ENCODE peak calls at places on chromosome X, in eight cellular contexts. One of them, this sample, is unnamed.
A peak's percentile ranks its signal among the peaks of the same experiment; 100 is the strongest.

GRCh38 chrX:101117701-101118100 is 19.7 kb downstream of the CENPI start:
- DNase-seq in pancreas: no peak
- DNase-seq in IMR-90: peak; percentile 35
- DNase-seq in OCI-LY7: no peak
- DNase-seq in aorta: no peak
- DNase-seq in cardiac muscle cell: no peak
- DNase-seq in ascending aorta: no peak
- DNase-seq in CD8-positive, alpha-beta T cell: no peak
- DNase-seq in this sample: no peak

GRCh38 chrX:150694738-150695410 is 1.7 kb downstream of the MTMR1 start:
- DNase-seq in pancreas: no peak
- DNase-seq in IMR-90: no peak
- DNase-seq in OCI-LY7: peak; percentile 53
- DNase-seq in aorta: no peak
- DNase-seq in cardiac muscle cell: no peak
- DNase-seq in ascending aorta: no peak
- DNase-seq in CD8-positive, alpha-beta T cell: no peak
- DNase-seq in this sample: no peak

GRCh38 chrX:147485207-147485606 is 426.5 kb upstream of the FMR1 start:
- DNase-seq in pancreas: peak; percentile 20
- DNase-seq in IMR-90: no peak
- DNase-seq in OCI-LY7: no peak
- DNase-seq in aorta: no peak
- DNase-seq in cardiac muscle cell: no peak
- DNase-seq in ascending aorta: no peak
- DNase-seq in CD8-positive, alpha-beta T cell: no peak
- DNase-seq in this sample: no peak

GRCh38 chrX:19866626-19867410 is 20.6 kb downstream of the SH3KBP1 start:
- DNase-seq in pancreas: no peak
- DNase-seq in IMR-90: no peak
- DNase-seq in OCI-LY7: no peak
- DNase-seq in aorta: no peak
- DNase-seq in cardiac muscle cell: no peak
- DNase-seq in ascending aorta: no peak
- DNase-seq in CD8-positive, alpha-beta T cell: no peak
- DNase-seq in this sample: no peak

GRCh38 chrX:56468441-56468840 is 95.0 kb upstream of the UBQLN2 start:
- DNase-seq in pancreas: no peak
- DNase-seq in IMR-90: no peak
- DNase-seq in OCI-LY7: no peak
- DNase-seq in aorta: no peak
- DNase-seq in cardiac muscle cell: no peak
- DNase-seq in ascending aorta: no peak
- DNase-seq in CD8-positive, alpha-beta T cell: no peak
- DNase-seq in this sample: no peak

GRCh38 chrX:41381685-41382084 is 47.7 kb downstream of the DDX3X start:
- DNase-seq in pancreas: no peak
- DNase-seq in IMR-90: peak; percentile 90
- DNase-seq in OCI-LY7: no peak
- DNase-seq in aorta: peak; percentile 72
- DNase-seq in cardiac muscle cell: no peak
- DNase-seq in ascending aorta: peak; percentile 36
- DNase-seq in CD8-positive, alpha-beta T cell: no peak
- DNase-seq in this sample: peak; percentile 78

GRCh38 chrX:84735025-84735424 is 232.8 kb upstream of the HDX start:
- DNase-seq in pancreas: no peak
- DNase-seq in IMR-90: peak; percentile 33
- DNase-seq in OCI-LY7: no peak
- DNase-seq in aorta: no peak
- DNase-seq in cardiac muscle cell: no peak
- DNase-seq in ascending aorta: no peak
- DNase-seq in CD8-positive, alpha-beta T cell: no peak
- DNase-seq in this sample: no peak

GRCh38 chrX:139691843-139692505 is 16.0 kb downstream of the MCF2 start:
- DNase-seq in pancreas: peak; percentile 57
- DNase-seq in IMR-90: no peak
- DNase-seq in OCI-LY7: no peak
- DNase-seq in aorta: no peak
- DNase-seq in cardiac muscle cell: peak; percentile 10
- DNase-seq in ascending aorta: no peak
- DNase-seq in CD8-positive, alpha-beta T cell: no peak
- DNase-seq in this sample: no peak

GRCh38 chrX:37613898-37614297 is 42.4 kb downstream of the LANCL3 start:
- DNase-seq in pancreas: no peak
- DNase-seq in IMR-90: no peak
- DNase-seq in OCI-LY7: no peak
- DNase-seq in aorta: no peak
- DNase-seq in cardiac muscle cell: no peak
- DNase-seq in ascending aorta: no peak
- DNase-seq in CD8-positive, alpha-beta T cell: no peak
- DNase-seq in this sample: no peak

GRCh38 chrX:13398073-13398823 is 78.4 kb upstream of the ATXN3L start:
- DNase-seq in pancreas: no peak
- DNase-seq in IMR-90: peak; percentile 100
- DNase-seq in OCI-LY7: no peak
- DNase-seq in aorta: peak; percentile 79
- DNase-seq in cardiac muscle cell: no peak
- DNase-seq in ascending aorta: peak; percentile 26
- DNase-seq in CD8-positive, alpha-beta T cell: no peak
- DNase-seq in this sample: peak; percentile 89

GRCh38 chrX:7132335-7133035 is 15.0 kb upstream of the STS start:
- DNase-seq in pancreas: no peak
- DNase-seq in IMR-90: peak; percentile 73
- DNase-seq in OCI-LY7: peak; percentile 69
- DNase-seq in aorta: peak; percentile 54
- DNase-seq in cardiac muscle cell: peak; percentile 64
- DNase-seq in ascending aorta: no peak
- DNase-seq in CD8-positive, alpha-beta T cell: no peak
- DNase-seq in this sample: peak; percentile 70

GRCh38 chrX:33156152-33156726 is 55.1 kb downstream of the DMD start:
- DNase-seq in pancreas: no peak
- DNase-seq in IMR-90: peak; percentile 41
- DNase-seq in OCI-LY7: no peak
- DNase-seq in aorta: no peak
- DNase-seq in cardiac muscle cell: no peak
- DNase-seq in ascending aorta: no peak
- DNase-seq in CD8-positive, alpha-beta T cell: no peak
- DNase-seq in this sample: no peak

GRCh38 chrX:13893826-13894225 is 76.9 kb upstream of the GPM6B start:
- DNase-seq in pancreas: no peak
- DNase-seq in IMR-90: no peak
- DNase-seq in OCI-LY7: no peak
- DNase-seq in aorta: no peak
- DNase-seq in cardiac muscle cell: no peak
- DNase-seq in ascending aorta: no peak
- DNase-seq in CD8-positive, alpha-beta T cell: no peak
- DNase-seq in this sample: no peak

GRCh38 chrX:12396584-12396983 is 258.3 kb downstream of the FRMPD4 start:
- DNase-seq in pancreas: no peak
- DNase-seq in IMR-90: no peak
- DNase-seq in OCI-LY7: no peak
- DNase-seq in aorta: no peak
- DNase-seq in cardiac muscle cell: no peak
- DNase-seq in ascending aorta: no peak
- DNase-seq in CD8-positive, alpha-beta T cell: no peak
- DNase-seq in this sample: no peak

GRCh38 chrX:16712116-16712824 is at the start of gene CTPS2:
- DNase-seq in pancreas: peak; percentile 89
- DNase-seq in IMR-90: peak; percentile 48
- DNase-seq in OCI-LY7: peak; percentile 66
- DNase-seq in aorta: peak; percentile 80
- DNase-seq in cardiac muscle cell: peak; percentile 78
- DNase-seq in ascending aorta: peak; percentile 18
- DNase-seq in CD8-positive, alpha-beta T cell: no peak
- DNase-seq in this sample: peak; percentile 53

GRCh38 chrX:123846598-123847038 is 13.2 kb upstream of the XIAP start:
- DNase-seq in pancreas: no peak
- DNase-seq in IMR-90: peak; percentile 41
- DNase-seq in OCI-LY7: no peak
- DNase-seq in aorta: no peak
- DNase-seq in cardiac muscle cell: no peak
- DNase-seq in ascending aorta: no peak
- DNase-seq in CD8-positive, alpha-beta T cell: no peak
- DNase-seq in this sample: peak; percentile 40

GRCh38 chrX:106278951-106279350 is 110.8 kb downstream of the PWWP3B start:
- DNase-seq in pancreas: no peak
- DNase-seq in IMR-90: no peak
- DNase-seq in OCI-LY7: no peak
- DNase-seq in aorta: no peak
- DNase-seq in cardiac muscle cell: no peak
- DNase-seq in ascending aorta: no peak
- DNase-seq in CD8-positive, alpha-beta T cell: no peak
- DNase-seq in this sample: no peak

GRCh38 chrX:63561425-63561824 is 210.3 kb upstream of the SPIN4 start:
- DNase-seq in pancreas: no peak
- DNase-seq in IMR-90: no peak
- DNase-seq in OCI-LY7: no peak
- DNase-seq in aorta: no peak
- DNase-seq in cardiac muscle cell: peak; percentile 7
- DNase-seq in ascending aorta: no peak
- DNase-seq in CD8-positive, alpha-beta T cell: no peak
- DNase-seq in this sample: peak; percentile 5

GRCh38 chrX:84248226-84248625 is 60.2 kb upstream of the RPS6KA6 start:
- DNase-seq in pancreas: no peak
- DNase-seq in IMR-90: peak; percentile 79
- DNase-seq in OCI-LY7: no peak
- DNase-seq in aorta: no peak
- DNase-seq in cardiac muscle cell: no peak
- DNase-seq in ascending aorta: no peak
- DNase-seq in CD8-positive, alpha-beta T cell: no peak
- DNase-seq in this sample: no peak

GRCh38 chrX:22730542-22730941 is 269.2 kb upstream of the DDX53 start:
- DNase-seq in pancreas: no peak
- DNase-seq in IMR-90: no peak
- DNase-seq in OCI-LY7: no peak
- DNase-seq in aorta: no peak
- DNase-seq in cardiac muscle cell: no peak
- DNase-seq in ascending aorta: no peak
- DNase-seq in CD8-positive, alpha-beta T cell: no peak
- DNase-seq in this sample: no peak

GRCh38 chrX:49970699-49971098 is 48.3 kb downstream of the CLCN5 start:
- DNase-seq in pancreas: no peak
- DNase-seq in IMR-90: no peak
- DNase-seq in OCI-LY7: no peak
- DNase-seq in aorta: no peak
- DNase-seq in cardiac muscle cell: no peak
- DNase-seq in ascending aorta: no peak
- DNase-seq in CD8-positive, alpha-beta T cell: no peak
- DNase-seq in this sample: no peak

GRCh38 chrX:45840411-45840950 is 639.8 kb upstream of the DIPK2B start:
- DNase-seq in pancreas: no peak
- DNase-seq in IMR-90: no peak
- DNase-seq in OCI-LY7: no peak
- DNase-seq in aorta: no peak
- DNase-seq in cardiac muscle cell: no peak
- DNase-seq in ascending aorta: no peak
- DNase-seq in CD8-positive, alpha-beta T cell: no peak
- DNase-seq in this sample: no peak

GRCh38 chrX:45845142-45845541 is 644.5 kb upstream of the DIPK2B start:
- DNase-seq in pancreas: no peak
- DNase-seq in IMR-90: no peak
- DNase-seq in OCI-LY7: no peak
- DNase-seq in aorta: no peak
- DNase-seq in cardiac muscle cell: no peak
- DNase-seq in ascending aorta: no peak
- DNase-seq in CD8-positive, alpha-beta T cell: no peak
- DNase-seq in this sample: no peak

GRCh38 chrX:45843518-45843917 is 642.8 kb upstream of the DIPK2B start:
- DNase-seq in pancreas: no peak
- DNase-seq in IMR-90: no peak
- DNase-seq in OCI-LY7: no peak
- DNase-seq in aorta: no peak
- DNase-seq in cardiac muscle cell: peak; percentile 1
- DNase-seq in ascending aorta: no peak
- DNase-seq in CD8-positive, alpha-beta T cell: no peak
- DNase-seq in this sample: no peak

GRCh38 chrX:45842916-45843315 is 642.2 kb upstream of the DIPK2B start:
- DNase-seq in pancreas: no peak
- DNase-seq in IMR-90: no peak
- DNase-seq in OCI-LY7: no peak
- DNase-seq in aorta: no peak
- DNase-seq in cardiac muscle cell: no peak
- DNase-seq in ascending aorta: no peak
- DNase-seq in CD8-positive, alpha-beta T cell: no peak
- DNase-seq in this sample: no peak

GRCh38 chrX:45842207-45842900 is 641.7 kb upstream of the DIPK2B start:
- DNase-seq in pancreas: no peak
- DNase-seq in IMR-90: no peak
- DNase-seq in OCI-LY7: no peak
- DNase-seq in aorta: no peak
- DNase-seq in cardiac muscle cell: no peak
- DNase-seq in ascending aorta: no peak
- DNase-seq in CD8-positive, alpha-beta T cell: no peak
- DNase-seq in this sample: no peak
- H3K4me1 ChIP-seq in pancreas: no peaks in the 10 kb centered on the region
- H3K4me1 ChIP-seq in IMR-90: peaks cover 5% of the 10 kb centered on the region
- H3K4me1 ChIP-seq in OCI-LY7: no peaks in the 10 kb centered on the region
- H3K4me1 ChIP-seq in aorta: no peaks in the 10 kb centered on the region
- H3K4me1 ChIP-seq in cardiac muscle cell: no peaks in the 10 kb centered on the region
- H3K4me1 ChIP-seq in ascending aorta: no peaks in the 10 kb centered on the region
- H3K4me1 ChIP-seq in CD8-positive, alpha-beta T cell: no peaks in the 10 kb centered on the region
- H3K4me1 ChIP-seq in this sample: no peaks in the 10 kb centered on the region

GRCh38 chrX:132022115-132022862 is 813 bp upstream of the STK26 start:
- DNase-seq in pancreas: no peak
- DNase-seq in IMR-90: no peak
- DNase-seq in OCI-LY7: peak; percentile 31
- DNase-seq in aorta: no peak
- DNase-seq in cardiac muscle cell: peak; percentile 28
- DNase-seq in ascending aorta: no peak
- DNase-seq in CD8-positive, alpha-beta T cell: no peak
- DNase-seq in this sample: no peak
- H3K4me3 ChIP-seq in pancreas: peak overlapping the region; percentile 64
- H3K4me3 ChIP-seq in IMR-90: no peak overlapping the region
- H3K4me3 ChIP-seq in OCI-LY7: peak overlapping the region; percentile 98
- H3K4me3 ChIP-seq in aorta: peak overlapping the region; percentile 71
- H3K4me3 ChIP-seq in cardiac muscle cell: peak overlapping the region; percentile 80
- H3K4me3 ChIP-seq in ascending aorta: peak overlapping the region; percentile 60
- H3K4me3 ChIP-seq in CD8-positive, alpha-beta T cell: peak overlapping the region; percentile 87
- H3K4me3 ChIP-seq in this sample: no peak overlapping the region

GRCh38 chrX:133495464-133496391 is 80.4 kb upstream of the GPC4 start:
- DNase-seq in pancreas: no peak
- DNase-seq in IMR-90: peak; percentile 26
- DNase-seq in OCI-LY7: no peak
- DNase-seq in aorta: peak; percentile 61
- DNase-seq in cardiac muscle cell: no peak
- DNase-seq in ascending aorta: no peak
- DNase-seq in CD8-positive, alpha-beta T cell: no peak
- DNase-seq in this sample: no peak
- H3K27ac ChIP-seq in pancreas: peak overlapping the region; percentile 28
- H3K27ac ChIP-seq in IMR-90: peak overlapping the region; percentile 78
- H3K27ac ChIP-seq in OCI-LY7: no peak overlapping the region
- H3K27ac ChIP-seq in aorta: peak overlapping the region; percentile 76
- H3K27ac ChIP-seq in cardiac muscle cell: no peak overlapping the region
- H3K27ac ChIP-seq in ascending aorta: peak overlapping the region; percentile 60
- H3K27ac ChIP-seq in CD8-positive, alpha-beta T cell: no peak overlapping the region
- H3K27ac ChIP-seq in this sample: no peak overlapping the region

DNA sequence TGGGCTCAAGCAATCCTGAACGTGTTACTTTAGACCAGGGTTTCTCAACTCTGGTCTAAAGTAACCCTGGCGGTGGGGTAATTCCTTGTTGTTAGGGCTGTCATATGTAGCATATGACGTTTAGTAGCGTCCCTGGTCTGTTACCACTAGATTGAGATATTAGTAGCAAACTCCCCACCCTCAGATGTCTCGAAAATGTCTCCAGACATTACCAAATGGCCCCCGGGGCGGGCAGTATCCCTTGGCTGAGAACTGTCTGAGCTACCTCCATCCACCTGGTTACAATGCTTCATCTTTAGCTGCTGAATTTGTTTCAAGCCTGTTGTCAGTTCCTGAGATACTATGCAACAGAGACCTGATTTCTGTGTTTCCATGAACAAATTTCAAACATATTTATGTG is 56.7 kb downstream of the CLDN34 start:
- DNase-seq in pancreas: no peak
- DNase-seq in IMR-90: no peak
- DNase-seq in OCI-LY7: no peak
- DNase-seq in aorta: no peak
- DNase-seq in cardiac muscle cell: no peak
- DNase-seq in ascending aorta: no peak
- DNase-seq in CD8-positive, alpha-beta T cell: no peak
- DNase-seq in this sample: no peak
- H3K4me1 ChIP-seq in pancreas: peaks cover 6% of the 10 kb centered on the region
- H3K4me1 ChIP-seq in IMR-90: peaks cover under 1% of the 10 kb centered on the region
- H3K4me1 ChIP-seq in OCI-LY7: no peaks in the 10 kb centered on the region
- H3K4me1 ChIP-seq in aorta: no peaks in the 10 kb centered on the region
- H3K4me1 ChIP-seq in cardiac muscle cell: no peaks in the 10 kb centered on the region
- H3K4me1 ChIP-seq in ascending aorta: peaks cover 2% of the 10 kb centered on the region
- H3K4me1 ChIP-seq in CD8-positive, alpha-beta T cell: no peaks in the 10 kb centered on the region
- H3K4me1 ChIP-seq in this sample: peaks cover 17% of the 10 kb centered on the region

This sample was measured in SJSA1.